ENCODE peak calls at places on chromosomes 3 and 15, in nine cellular contexts. Q, O, X, H, F, A, D, Z and B are unnamed samples.

GRCh38 chr3:14915636-14916222 is 31.7 kb upstream of the NR2C2 start:
- DNase-seq in Q (peak; percentile 20), O (no peak), X (no peak), H (no peak), F (no peak), A (no peak), D (no peak), Z (no peak), B (no peak)

GRCh38 chr3:108132727-108133373 is 42.0 kb upstream of the CD47 start:
- DNase-seq in Q (peak; percentile 42), O (no peak), X (no peak), H (no peak), F (peak; percentile 36), A (no peak), D (no peak), Z (no peak), B (no peak)

GRCh38 chr15:55823191-55823670 is 80.3 kb upstream of the PRTG start:
- DNase-seq in Q (no peak), O (no peak), X (no peak), H (no peak), F (peak; percentile 33), A (no peak), D (peak; percentile 86), Z (peak; percentile 89), B (no peak)

GRCh38 chr15:76503121-76503520 is 166.5 kb downstream of the ISL2 start:
- DNase-seq in Q (no peak), O (no peak), X (no peak), H (no peak), F (no peak), A (no peak), D (no peak), Z (no peak), B (no peak)

GRCh38 chr15:64599716-64600115 is 139.3 kb downstream of the ZNF609 start:
- DNase-seq in Q (peak; percentile 22), O (no peak), X (no peak), H (no peak), F (no peak), A (no peak), D (no peak), Z (peak; percentile 14), B (no peak)

GRCh38 chr15:82970696-82971095 is 15.3 kb upstream of the RAMAC start:
- DNase-seq in Q (no peak), O (no peak), X (no peak), H (no peak), F (no peak), A (no peak), D (no peak), Z (no peak), B (no peak)

GRCh38 chr3:101548527-101549105 is 13.1 kb upstream of the TRMT10C start:
- DNase-seq in Q (peak; percentile 13), O (no peak), X (no peak), H (no peak), F (no peak), A (no peak), D (no peak), Z (no peak), B (no peak)

GRCh38 chr3:36729204-36730056 is 34.9 kb downstream of the DCLK3 start:
- DNase-seq in Q (peak; percentile 61), O (peak; percentile 59), X (no peak), H (no peak), F (peak; percentile 23), A (no peak), D (peak; percentile 69), Z (peak; percentile 65), B (no peak)

GRCh38 chr3:194114123-194114522 is 21.8 kb upstream of the HES1 start:
- DNase-seq in Q (no peak), O (no peak), X (no peak), H (no peak), F (no peak), A (no peak), D (no peak), Z (no peak), B (no peak)

GRCh38 chr15:67819636-67820035 is 5.7 kb upstream of the SKOR1 start:
- DNase-seq in Q (no peak), O (peak; percentile 45), X (no peak), H (no peak), F (no peak), A (peak; percentile 68), D (no peak), Z (no peak), B (no peak)
- H3K4me3 ChIP-seq in Q (no peak overlapping the region), O (peak overlapping the region; percentile 53), X (no peak overlapping the region), H (no peak overlapping the region), F (no peak overlapping the region), A (no peak overlapping the region), D (no peak overlapping the region), Z (no peak overlapping the region), B (no peak overlapping the region)

DNA sequence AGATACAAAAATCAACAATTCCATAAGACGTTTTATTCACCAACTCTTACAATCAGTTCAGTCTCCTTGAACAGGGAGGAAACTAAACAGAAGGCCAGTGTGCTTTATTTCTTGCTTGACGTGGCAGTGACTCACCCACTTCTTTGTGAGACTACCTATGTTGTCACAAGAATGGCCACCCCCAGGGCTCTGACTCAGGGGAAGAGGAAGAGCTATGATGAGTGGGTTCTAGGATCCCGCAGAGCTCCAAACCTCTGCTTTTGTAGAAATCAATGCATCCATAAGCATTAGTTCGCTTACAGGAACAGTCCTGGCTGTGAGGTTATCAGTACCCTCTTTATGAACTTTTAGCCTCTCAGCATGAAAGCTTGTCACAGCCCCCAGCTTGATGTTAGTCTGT is 102.7 kb downstream of the SENP2 start:
- DNase-seq in Q (peak; percentile 87), O (no peak), X (no peak), H (no peak), F (peak; percentile 90), A (no peak), D (peak; percentile 94), Z (peak; percentile 93), B (peak; percentile 97)
- H3K4me3 ChIP-seq in Q (no peak overlapping the region), O (no peak overlapping the region), X (no peak overlapping the region), H (no peak overlapping the region), F (no peak overlapping the region), A (no peak overlapping the region), D (no peak overlapping the region), Z (no peak overlapping the region), B (no peak overlapping the region)

GRCh38 chr3:11640009-11640673 is 3.6 kb downstream of the VGLL4 start:
- DNase-seq in Q (no peak), O (no peak), X (no peak), H (no peak), F (no peak), A (no peak), D (no peak), Z (no peak), B (no peak)

GRCh38 chr3:11641683-11642407 is 1.9 kb downstream of the VGLL4 start:
- DNase-seq in Q (no peak), O (peak; percentile 51), X (no peak), H (no peak), F (peak; percentile 38), A (no peak), D (peak; percentile 26), Z (peak; percentile 82), B (peak; percentile 21)

GRCh38 chr3:11642455-11643162 is 1.1 kb downstream of the VGLL4 start:
- DNase-seq in Q (peak; percentile 73), O (peak; percentile 68), X (peak; percentile 83), H (peak; percentile 45), F (peak; percentile 39), A (peak; percentile 93), D (peak; percentile 88), Z (peak; percentile 92), B (peak; percentile 68)

GRCh38 chr3:11643212-11644087 is at the start of gene VGLL4:
- DNase-seq in Q (peak; percentile 83), O (peak; percentile 92), X (peak; percentile 90), H (peak; percentile 16), F (peak; percentile 84), A (peak; percentile 97), D (peak; percentile 97), Z (peak; percentile 91), B (peak; percentile 93)

DNA sequence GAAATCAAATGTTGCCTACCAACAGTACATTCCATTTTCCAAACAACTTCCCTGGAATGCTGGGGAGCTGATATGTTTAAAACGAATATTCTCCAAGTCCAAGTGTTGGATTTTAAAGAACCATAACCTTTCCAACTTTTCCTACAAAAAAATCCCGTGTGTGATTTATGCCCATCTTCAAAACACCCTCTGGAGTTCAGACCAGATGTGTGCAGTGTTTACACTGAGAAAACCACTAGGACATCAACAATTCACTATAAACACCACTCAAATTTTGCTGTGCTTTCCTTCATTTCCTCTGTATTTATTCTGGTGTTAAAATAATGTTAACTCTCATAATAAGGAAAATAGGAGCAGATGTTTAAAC is 2.4 kb downstream of the VGLL4 start:
- DNase-seq in Q (no peak), O (no peak), X (no peak), H (no peak), F (peak; percentile 48), A (no peak), D (no peak), Z (peak; percentile 74), B (no peak)
- H3K4me3 ChIP-seq in Q (peak overlapping the region; percentile 61), O (peak overlapping the region; percentile 83), X (peak overlapping the region; percentile 82), H (peak overlapping the region; percentile 97), F (peak overlapping the region; percentile 94), A (peak overlapping the region; percentile 61), D (peak overlapping the region; percentile 78), Z (peak overlapping the region; percentile 92), B (peak overlapping the region; percentile 64)

GRCh38 chr3:143036557-143036956 is 35.2 kb downstream of the U2SURP start:
- DNase-seq in Q (peak; percentile 10), O (no peak), X (no peak), H (peak; percentile 7), F (no peak), A (no peak), D (no peak), Z (no peak), B (no peak)
- H3K4me3 ChIP-seq in Q (no peak overlapping the region), O (no peak overlapping the region), X (no peak overlapping the region), H (peak overlapping the region; percentile 63), F (no peak overlapping the region), A (no peak overlapping the region), D (no peak overlapping the region), Z (no peak overlapping the region), B (no peak overlapping the region)

GRCh38 chr15:27077790-27078189 is 106.8 kb downstream of the GABRG3 start:
- DNase-seq in Q (no peak), O (peak; percentile 32), X (no peak), H (no peak), F (no peak), A (no peak), D (no peak), Z (no peak), B (no peak)
- H3K4me3 ChIP-seq in Q (no peak overlapping the region), O (no peak overlapping the region), X (no peak overlapping the region), H (no peak overlapping the region), F (no peak overlapping the region), A (no peak overlapping the region), D (no peak overlapping the region), Z (no peak overlapping the region), B (no peak overlapping the region)

DNA sequence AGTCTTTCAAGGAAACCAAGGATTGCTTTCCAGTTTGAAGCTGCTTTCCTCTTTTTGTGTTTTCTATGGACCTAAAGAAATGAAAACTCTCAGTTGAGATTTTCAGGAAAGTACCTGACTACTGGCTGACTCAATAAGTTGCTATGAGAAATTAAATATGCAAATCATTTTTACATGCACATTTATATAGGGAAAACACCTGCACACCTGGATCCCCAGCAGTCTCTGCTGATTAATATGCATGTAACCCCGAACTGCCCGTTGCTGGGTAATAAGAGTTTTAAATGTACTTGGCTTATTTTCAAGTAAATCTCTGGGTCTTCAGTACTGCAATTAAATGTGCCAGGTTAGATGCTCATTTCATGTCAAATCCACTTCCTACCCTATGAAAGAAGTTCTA is 77.2 kb downstream of the KBTBD8 start:
- DNase-seq in Q (no peak), O (no peak), X (no peak), H (no peak), F (no peak), A (no peak), D (no peak), Z (no peak), B (no peak)
- H3K4me3 ChIP-seq in Q (no peak overlapping the region), O (no peak overlapping the region), X (no peak overlapping the region), H (no peak overlapping the region), F (no peak overlapping the region), A (no peak overlapping the region), D (no peak overlapping the region), Z (no peak overlapping the region), B (no peak overlapping the region)